ENCODE peak calls at places on chromosomes 2 and 18, in four cellular contexts. D is BJ, K is RPMI7951, A is aorta. W is an unnamed sample.

GRCh38 chr2:196112408-196113039 is 43.9 kb upstream of the DNAH7 start:
- DNase-seq in D (no peak), K (peak; percentile 66), A (no peak), W (peak; percentile 70)

GRCh38 chr18:80046961-80047541 is 12.8 kb downstream of the RBFA start:
- DNase-seq in D (no peak), K (no peak), A (no peak), W (no peak)

GRCh38 chr18:59084286-59084779 is 55.4 kb upstream of the SEC11C start:
- DNase-seq in D (no peak), K (peak; percentile 61), A (peak; percentile 88), W (peak; percentile 76)

GRCh38 chr2:230306474-230306873 is 20.5 kb upstream of the SP140L start:
- DNase-seq in D (no peak), K (no peak), A (no peak), W (no peak)

GRCh38 chr2:206565666-206566065 is 76.6 kb upstream of the FAM237A start:
- DNase-seq in D (no peak), K (no peak), A (no peak), W (no peak)

GRCh38 chr2:169711751-169712509 is 17.7 kb downstream of the PHOSPHO2 start:
- DNase-seq in D (no peak), K (no peak), A (no peak), W (no peak)

GRCh38 chr2:214737188-214737587 is 72.3 kb downstream of the BARD1 start:
- DNase-seq in D (no peak), K (no peak), A (no peak), W (no peak)

GRCh38 chr2:111900859-111901258 is 2.5 kb downstream of the MERTK start:
- DNase-seq in D (no peak), K (peak; percentile 35), A (no peak), W (no peak)

GRCh38 chr18:69590150-69590549 is 189.5 kb downstream of the DOK6 start:
- DNase-seq in D (no peak), K (no peak), A (no peak), W (peak; percentile 1)

GRCh38 chr18:58417752-58418151 is 211.1 kb downstream of the ALPK2 start:
- DNase-seq in D (no peak), K (peak; percentile 66), A (no peak), W (peak; percentile 58)

GRCh38 chr2:86065512-86065911 is 40.2 kb downstream of the POLR1A start:
- DNase-seq in D (peak; percentile 59), K (peak; percentile 92), A (no peak), W (no peak)

GRCh38 chr2:188142088-188142487 is 149.6 kb upstream of the GULP1 start:
- DNase-seq in D (no peak), K (no peak), A (no peak), W (no peak)

GRCh38 chr2:236643480-236643879 is 73.9 kb downstream of the ACKR3 start:
- DNase-seq in D (no peak), K (no peak), A (no peak), W (no peak)

W was measured in A172.